ENCODE peak calls at places on chromosomes 2 and 18, in four cellular contexts. B is H9, R is H1, Y is mesendoderm. G is an unnamed sample.

GRCh38 chr2:203783496-203784203 is 77.2 kb downstream of the CD28 start:
- DNase-seq in B (no peak), Y (no peak), R (no peak), G (peak)

GRCh38 chr2:134668821-134669220 is 50.0 kb downstream of the TMEM163 start:
- DNase-seq in R (peak), B (no peak), Y (no peak), G (no peak)

GRCh38 chr2:201406077-201406662 is 45.1 kb downstream of the TRAK2 start:
- DNase-seq in R (no peak), Y (no peak), B (no peak), G (peak)

GRCh38 chr2:160305081-160305750 is 105.1 kb upstream of the ITGB6 start:
- DNase-seq in B (no peak), R (no peak), Y (no peak), G (peak)

GRCh38 chr2:173808676-173809075 is 156.5 kb downstream of the SP3 start:
- DNase-seq in B (no peak), R (peak), Y (no peak), G (no peak)

GRCh38 chr18:8314123-8314522 is 295.1 kb upstream of the RAB12 start:
- DNase-seq in R (no peak), B (no peak), Y (no peak), G (peak)

GRCh38 chr2:85237849-85238570 is 89.8 kb downstream of the TGOLN2 start:
- DNase-seq in R (peak), Y (peak), B (peak), G (no peak)

GRCh38 chr18:23992119-23992940 is 22.2 kb upstream of the TTC39C start:
- DNase-seq in B (no peak), Y (no peak), R (no peak), G (peak)

GRCh38 chr18:47767699-47768098 is 162.8 kb downstream of the SMAD2 start:
- DNase-seq in R (no peak), Y (no peak), B (no peak), G (no peak)

GRCh38 chr2:225171350-225171749 is 129.1 kb upstream of the DOCK10 start:
- DNase-seq in R (no peak), Y (no peak), B (no peak), G (no peak)

GRCh38 chr2:203444738-203445137 is 90.4 kb downstream of the RAPH1 start:
- DNase-seq in Y (no peak), B (no peak), R (no peak), G (no peak)

GRCh38 chr18:8706981-8707940 is 1.9 kb downstream of the MTCL1 start:
- DNase-seq in B (peak), Y (peak), R (peak), G (peak)

GRCh38 chr2:71282493-71282892 is 49.1 kb upstream of the ZNF638 start:
- DNase-seq in Y (peak), R (no peak), B (no peak), G (no peak)

GRCh38 chr2:208069186-208069585 is 43.9 kb upstream of the PLEKHM3 start:
- DNase-seq in R (no peak), Y (no peak), B (no peak), G (peak)

GRCh38 chr2:99066602-99067001 is 74.9 kb upstream of the C2orf15 start:
- DNase-seq in B (no peak), R (no peak), Y (peak), G (peak)

GRCh38 chr2:30678410-30679137 is 128.7 kb downstream of the CAPN13 start:
- DNase-seq in B (peak), R (peak), Y (no peak), G (no peak)

GRCh38 chr2:16013571-16013970 is 73.2 kb downstream of the MYCN start:
- DNase-seq in R (no peak), Y (no peak), B (no peak), G (no peak)

GRCh38 chr2:135803276-135803675 is 33.7 kb downstream of the LCT start:
- DNase-seq in B (no peak), Y (no peak), R (no peak), G (no peak)

GRCh38 chr18:52510139-52510538 is 170.1 kb downstream of the DCC start:
- DNase-seq in B (no peak), R (no peak), Y (no peak), G (no peak)

GRCh38 chr2:167925775-167926174 is 321.6 kb downstream of the STK39 start:
- DNase-seq in B (no peak), R (no peak), Y (no peak), G (no peak)

GRCh38 chr2:164438490-164439205 is 182.6 kb downstream of the GRB14 start:
- DNase-seq in R (no peak), Y (peak), B (no peak), G (no peak)

GRCh38 chr2:171630812-171631626 is 56.2 kb upstream of the DYNC1I2 start:
- DNase-seq in Y (peak), B (no peak), R (peak), G (no peak)

GRCh38 chr18:61628085-61628484 is 264.7 kb downstream of the RNF152 start:
- DNase-seq in B (no peak), R (no peak), Y (no peak), G (peak)

GRCh38 chr2:205858781-205859478 is 176.6 kb downstream of the NRP2 start:
- DNase-seq in R (no peak), Y (peak), B (no peak), G (peak)

GRCh38 chr2:165587335-165587938 is 117.9 kb downstream of the CSRNP3 start:
- DNase-seq in B (no peak), Y (no peak), R (no peak), G (no peak)

GRCh38 chr2:217673555-217674088 is 329.2 kb downstream of the TNS1 start:
- DNase-seq in B (no peak), Y (no peak), R (no peak), G (no peak)

GRCh38 chr18:76567835-76568445 is 72.9 kb upstream of the ZNF516 start:
- DNase-seq in B (no peak), Y (no peak), R (no peak), G (no peak)

GRCh38 chr2:179355881-179356280 is 91.2 kb upstream of the SESTD1 start:
- DNase-seq in Y (no peak), B (no peak), R (no peak), G (peak)

GRCh38 chr18:46387426-46388131 is 269.4 kb downstream of the LOXHD1 start:
- DNase-seq in Y (no peak), R (no peak), B (no peak), G (no peak)

GRCh38 chr2:238776003-238776640 is 71.8 kb upstream of the TWIST2 start:
- DNase-seq in B (no peak), Y (no peak), R (no peak), G (no peak)

GRCh38 chr2:26590960-26591618 is 50.1 kb downstream of the CIB4 start:
- DNase-seq in R (peak), B (peak), Y (no peak), G (no peak)

GRCh38 chr2:168526641-168527040 is 70.6 kb downstream of the CERS6 start:
- DNase-seq in Y (no peak), B (no peak), R (no peak), G (no peak)

GRCh38 chr18:45993441-45993840 is 26.3 kb upstream of the EPG5 start:
- DNase-seq in Y (peak), B (no peak), R (no peak), G (peak)

GRCh38 chr2:241507430-241508239 is 749 bp downstream of the STK25 start:
- DNase-seq in Y (peak), B (peak), R (peak), G (peak)

GRCh38 chr2:178419123-178419522 is 31.9 kb downstream of the PRKRA start:
- DNase-seq in B (no peak), Y (no peak), R (no peak), G (peak)

GRCh38 chr2:47056875-47057731 is 98.0 kb downstream of the STPG4 start:
- DNase-seq in R (no peak), B (no peak), Y (no peak), G (no peak)

GRCh38 chr2:26982102-26982742 is 11.8 kb downstream of the MAPRE3 start:
- DNase-seq in Y (peak), R (no peak), B (peak), G (peak)

GRCh38 chr2:207796585-207797350 is 27.1 kb upstream of the FZD5 start:
- DNase-seq in Y (peak), R (peak), B (peak), G (peak)

GRCh38 chr2:235496239-235496621 is 2.4 kb downstream of the AGAP1 start:
- DNase-seq in R (no peak), Y (peak), B (no peak), G (peak)

GRCh38 chr2:23653326-23653725 is 268.3 kb downstream of the KLHL29 start:
- DNase-seq in R (no peak), Y (no peak), B (no peak), G (no peak)
- H4K5ac ChIP-seq in R (no peak), Y (no peak), B (no peak), G (no peak)

GRCh38 chr2:74515271-74516069 is 1.2 kb downstream of the TLX2 start:
- DNase-seq in Y (peak), B (peak), R (peak), G (no peak)
- H4K8ac ChIP-seq in Y (no peak), B (no peak), R (peak), G (no peak)

DNA sequence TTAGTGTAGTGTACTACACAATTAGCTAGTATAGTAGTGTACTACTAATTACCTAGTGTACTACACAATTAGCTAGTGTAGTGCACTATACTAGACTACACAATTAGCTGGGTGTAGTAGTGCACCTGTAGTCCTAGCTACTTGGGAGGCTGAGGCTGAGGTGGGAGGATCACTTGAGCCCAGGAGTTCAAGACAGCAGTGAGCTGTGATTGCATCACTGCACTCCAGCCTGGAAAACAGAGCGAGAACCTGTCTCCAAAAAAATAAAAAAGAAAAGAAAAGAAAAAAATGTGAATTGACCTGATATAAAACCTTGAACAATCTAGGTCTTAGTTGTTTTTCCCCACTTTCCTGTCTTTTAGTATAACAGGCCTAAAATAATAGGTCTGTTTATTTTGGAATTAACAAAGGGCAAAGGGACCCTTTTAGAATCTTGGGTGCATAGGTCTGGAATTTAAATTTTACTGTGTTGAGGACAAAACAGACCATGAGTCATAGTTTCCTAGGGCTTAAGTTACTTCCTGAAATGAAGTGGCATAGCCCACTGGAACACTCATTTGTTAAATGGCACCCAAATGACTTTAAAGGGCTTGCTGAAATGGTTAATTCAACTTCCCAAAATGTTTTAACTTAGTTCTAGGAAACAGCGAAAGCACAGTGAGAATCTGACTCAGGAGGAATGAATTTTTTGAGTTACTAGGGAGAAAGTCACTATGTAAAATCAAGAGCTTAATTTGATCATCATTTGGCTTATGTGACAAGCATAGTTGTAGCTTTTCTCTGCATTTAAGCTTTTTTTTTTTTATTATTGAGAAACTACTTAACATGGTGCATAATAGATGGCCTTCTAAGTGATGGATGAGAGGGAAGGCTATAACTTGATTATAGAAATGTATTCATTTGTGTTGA is 50.7 kb upstream of the ARL5A start:
- DNase-seq in B (no peak), R (no peak), Y (peak), G (no peak)
- H4K5ac ChIP-seq in B (no peak), R (no peak), Y (no peak), G (no peak)

GRCh38 chr2:37205689-37206341 is 9.5 kb downstream of the CEBPZOS start:
- DNase-seq in B (peak), Y (peak), R (no peak), G (no peak)
- H4K8ac ChIP-seq in B (no peak), Y (no peak), R (no peak), G (no peak)

GRCh38 chr2:54473876-54474275 is 17.7 kb downstream of the SPTBN1 start:
- DNase-seq in B (no peak), Y (no peak), R (no peak), G (no peak)

GRCh38 chr2:54475919-54476318 is 19.8 kb downstream of the SPTBN1 start:
- DNase-seq in B (no peak), Y (no peak), R (no peak), G (no peak)

GRCh38 chr2:54476852-54477251 is 20.7 kb downstream of the SPTBN1 start:
- DNase-seq in Y (no peak), B (no peak), R (no peak), G (peak)

GRCh38 chr2:54478899-54479298 is 22.8 kb downstream of the SPTBN1 start:
- DNase-seq in Y (no peak), B (no peak), R (no peak), G (no peak)

DNA sequence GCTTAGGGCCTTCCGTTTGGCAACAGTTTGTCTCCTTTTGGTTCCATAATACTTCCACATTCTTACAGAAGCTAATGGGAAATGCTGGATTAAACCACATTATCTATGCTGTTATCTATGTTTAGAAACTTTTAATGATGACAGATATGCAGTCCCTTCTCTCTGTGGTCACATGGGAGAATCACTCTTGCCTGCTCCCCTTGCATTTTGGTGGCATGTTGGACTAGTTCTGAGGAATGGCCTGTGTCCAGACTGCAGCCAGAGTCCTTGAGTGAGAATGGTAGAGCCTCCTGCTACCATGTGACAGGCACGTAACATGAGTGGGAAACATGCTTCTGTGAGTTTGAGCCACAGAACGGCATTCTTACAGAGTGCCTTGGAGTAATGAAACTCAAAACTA is 19.2 kb downstream of the SPTBN1 start:
- DNase-seq in Y (no peak), R (no peak), B (no peak), G (no peak)
- H4K5ac ChIP-seq in Y (no peak), R (no peak), B (no peak), G (no peak)

GRCh38 chr2:40115894-40116293 is 336.0 kb downstream of the SLC8A1 start:
- DNase-seq in B (no peak), R (no peak), Y (no peak), G (no peak)
- H4K8ac ChIP-seq in B (no peak), R (no peak), Y (no peak), G (peak)

G was measured in IMR-90.